ENCODE peak calls at places on chromosomes 6 and 20, in six cellular contexts. C is T-cell, M is DMS153, X is GM23338, U is fibroblast of villous mesenchyme, Q is small intestine. K is an unnamed sample.

GRCh38 chr6:140602843-140603242 is 1228.4 kb upstream of the CITED2 start:
- DNase-seq in C (no peak), M (no peak), X (no peak), U (no peak), Q (no peak), K (no peak)

GRCh38 chr20:62906209-62906608 is 20.1 kb downstream of the DIDO1 start:
- DNase-seq in C (no peak), M (no peak), X (no peak), U (no peak), Q (no peak), K (no peak)

GRCh38 chr6:28597924-28598323 is 72.2 kb downstream of the GPX5 start:
- DNase-seq in C (no peak), M (no peak), X (peak), U (no peak), Q (no peak), K (no peak)

GRCh38 chr6:46935687-46936086 is 13.9 kb upstream of the ADGRF5 start:
- DNase-seq in C (no peak), M (no peak), X (peak), U (peak), Q (no peak), K (no peak)

GRCh38 chr6:106197441-106197840 is 111.3 kb downstream of the PRDM1 start:
- DNase-seq in C (peak), M (no peak), X (no peak), U (no peak), Q (peak), K (no peak)

GRCh38 chr6:32086661-32087573 is 22.2 kb downstream of the TNXB start:
- DNase-seq in C (no peak), M (no peak), X (peak), U (peak), Q (no peak), K (no peak)

GRCh38 chr6:162119349-162119748 is 608.2 kb downstream of the PRKN start:
- DNase-seq in C (no peak), M (no peak), X (peak), U (peak), Q (peak), K (no peak)

GRCh38 chr6:14305131-14305530 is 187.6 kb downstream of the CD83 start:
- DNase-seq in C (no peak), M (no peak), X (no peak), U (no peak), Q (no peak), K (no peak)

GRCh38 chr20:32551693-32552092 is 33.4 kb downstream of the NOL4L start:
- DNase-seq in C (no peak), M (no peak), X (no peak), U (no peak), Q (no peak), K (no peak)

GRCh38 chr20:61307686-61308085 is 55.6 kb downstream of the CDH4 start:
- DNase-seq in C (no peak), M (no peak), X (no peak), U (no peak), Q (no peak), K (no peak)

GRCh38 chr20:48657426-48658197 is 170.2 kb downstream of the PREX1 start:
- DNase-seq in C (peak), M (peak), X (peak), U (peak), Q (peak), K (no peak)

GRCh38 chr6:87334683-87335082 is 5.6 kb upstream of the GJB7 start:
- DNase-seq in C (no peak), M (no peak), X (no peak), U (no peak), Q (no peak), K (no peak)

K was measured in T-helper 1 cell.